ENCODE peak calls at places on chromosome 1, in ten cellular contexts. B, T, I, C, R, K, A, J, G and S are unnamed samples.

GRCh38 chr1:5798904-5799303 is 193.3 kb downstream of the NPHP4 start:
- DNase-seq in G (no peak), C (no peak), T (no peak), R (no peak), J (no peak), K (no peak), A (no peak), B (no peak), I (no peak), S (no peak)

GRCh38 chr1:71231751-71232150 is 150.9 kb upstream of the ZRANB2 start:
- DNase-seq in J (no peak), I (no peak), K (no peak), A (no peak), B (no peak), G (no peak), C (no peak), T (peak; percentile 1), R (no peak), S (no peak)

GRCh38 chr1:158120254-158120653 is 60.4 kb upstream of the CD1D start:
- DNase-seq in B (no peak), J (no peak), A (no peak), K (no peak), G (no peak), T (no peak), C (no peak), I (no peak), R (no peak), S (no peak)

GRCh38 chr1:198756470-198756869 is 117.6 kb downstream of the PTPRC start:
- DNase-seq in B (no peak), C (no peak), T (no peak), A (no peak), I (no peak), K (no peak), J (no peak), R (no peak), G (no peak), S (no peak)

GRCh38 chr1:46487818-46488218 is 1.8 kb upstream of the DMBX1 start:
- DNase-seq in R (no peak), C (no peak), K (no peak), I (no peak), A (no peak), G (no peak), B (no peak), J (no peak), T (no peak), S (no peak)

GRCh38 chr1:46210561-46210960 is 7.4 kb downstream of the LURAP1 start:
- DNase-seq in K (no peak), C (no peak), R (no peak), T (no peak), J (no peak), A (no peak), B (no peak), G (no peak), I (no peak), S (no peak)

GRCh38 chr1:67019600-67020136 is 34.3 kb downstream of the SLC35D1 start:
- DNase-seq in T (peak; percentile 99), B (no peak), G (no peak), J (no peak), R (no peak), A (no peak), C (no peak), I (no peak), K (no peak), S (peak; percentile 33)

GRCh38 chr1:67889940-67890567 is 56.8 kb upstream of the GNG12 start:
- DNase-seq in B (no peak), I (no peak), R (no peak), J (peak; percentile 15), C (no peak), K (no peak), G (no peak), T (peak; percentile 96), A (peak; percentile 64), S (no peak)

GRCh38 chr1:235018720-235019444 is 109.8 kb downstream of the TOMM20 start:
- DNase-seq in T (no peak), C (peak; percentile 60), A (no peak), B (no peak), G (no peak), K (no peak), R (no peak), I (no peak), J (no peak), S (no peak)

GRCh38 chr1:37633950-37634553 is 640 bp downstream of the RSPO1 start:
- DNase-seq in T (no peak), I (no peak), R (no peak), A (no peak), G (no peak), B (no peak), K (no peak), J (no peak), C (no peak), S (no peak)

GRCh38 chr1:40610156-40610555 is 55.3 kb downstream of the RIMS3 start:
- DNase-seq in K (no peak), R (no peak), T (no peak), J (no peak), G (no peak), C (no peak), I (no peak), B (no peak), A (no peak), S (peak; percentile 91)

GRCh38 chr1:89104147-89104546 is 21.8 kb downstream of the GBP2 start:
- DNase-seq in K (no peak), T (peak; percentile 6), J (no peak), A (no peak), R (no peak), B (no peak), G (no peak), I (no peak), C (no peak), S (no peak)

GRCh38 chr1:13725714-13726175 is 25.8 kb downstream of the PRDM2 start:
- DNase-seq in C (no peak), A (no peak), G (peak; percentile 54), B (no peak), J (no peak), I (no peak), K (peak; percentile 78), R (peak; percentile 24), T (peak; percentile 84), S (peak; percentile 52)

GRCh38 chr1:27643626-27644368 is 8.8 kb upstream of the FGR start:
- DNase-seq in R (no peak), T (peak; percentile 36), G (peak; percentile 60), K (peak; percentile 77), J (no peak), C (peak; percentile 64), A (peak; percentile 52), I (no peak), B (no peak), S (peak; percentile 52)

GRCh38 chr1:143735764-143736461 is 235.9 kb downstream of the FAM72C start:
- DNase-seq in K (no peak), B (no peak), T (no peak), R (no peak), J (no peak), A (no peak), I (no peak), C (peak; percentile 41), G (no peak), S (no peak)

DNA sequence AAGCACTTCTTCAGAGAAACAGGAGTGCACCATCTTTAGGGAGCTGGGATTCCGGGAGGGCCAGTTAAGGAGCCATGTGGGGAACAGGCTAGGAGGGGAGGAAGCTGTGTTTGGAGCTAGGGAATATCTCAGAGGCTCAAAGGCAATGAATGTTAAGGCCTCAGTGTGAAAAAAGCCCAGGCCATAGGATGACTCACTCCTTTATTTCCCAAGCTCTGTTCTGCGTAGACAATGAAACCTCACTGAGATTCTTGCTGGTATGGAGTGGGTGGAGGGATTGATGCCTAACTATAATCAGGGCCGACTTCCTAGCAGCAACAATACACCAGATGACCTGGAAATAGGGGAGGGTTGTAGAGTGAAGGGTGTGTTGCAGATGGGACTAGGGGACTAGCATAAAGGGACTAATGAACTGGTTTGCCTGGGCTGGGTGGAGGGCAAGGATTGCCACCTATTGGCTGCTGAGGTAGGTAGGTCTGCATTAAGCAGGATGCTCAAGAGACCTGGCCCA is 2.1 kb downstream of the GNAT2 start:
- DNase-seq in B (peak; percentile 88), I (no peak), J (no peak), K (peak; percentile 25), G (no peak), C (no peak), A (no peak), T (peak; percentile 97), R (no peak), S (no peak)
- H3K27ac ChIP-seq in B (peak overlapping the region; percentile 31), I (peak overlapping the region; percentile 39), J (no peak overlapping the region), K (no peak overlapping the region), G (no peak overlapping the region), C (peak overlapping the region; percentile 59), A (no peak overlapping the region), T (peak overlapping the region; percentile 49), R (no peak overlapping the region), S (no peak overlapping the region)

GRCh38 chr1:94852758-94853157 is 32.6 kb downstream of the SLC44A3 start:
- DNase-seq in K (no peak), I (no peak), A (no peak), C (no peak), G (no peak), T (no peak), B (no peak), R (no peak), J (no peak), S (no peak)
- TF ChIP-seq CTCF in K (peak; percentile 20), I (no peak), A (no peak), C (no peak), G (peak; percentile 38), T (peak; percentile 15), B (no peak), R (peak; percentile 4), J (no peak), S (no peak)

GRCh38 chr1:184467295-184467694 is 80.5 kb downstream of the C1orf21 start:
- DNase-seq in B (no peak), T (no peak), A (no peak), I (no peak), J (no peak), K (no peak), G (no peak), R (no peak), C (no peak), S (no peak)
- H3K4me3 ChIP-seq in B (no peak overlapping the region), T (no peak overlapping the region), A (no peak overlapping the region), I (no peak overlapping the region), J (no peak overlapping the region), K (no peak overlapping the region), G (no peak overlapping the region), R (no peak overlapping the region), C (no peak overlapping the region), S (no peak overlapping the region)

GRCh38 chr1:115251340-115251748 is 86.7 kb downstream of the NGF start:
- DNase-seq in G (no peak), B (no peak), R (no peak), J (no peak), K (no peak), I (no peak), C (no peak), T (peak; percentile 83), A (no peak), S (no peak)

GRCh38 chr1:115252585-115252984 is 85.5 kb downstream of the NGF start:
- DNase-seq in G (no peak), C (no peak), R (no peak), A (no peak), K (no peak), J (no peak), B (no peak), I (no peak), T (peak; percentile 20), S (no peak)

GRCh38 chr1:115255154-115255553 is 82.9 kb downstream of the NGF start:
- DNase-seq in R (no peak), T (peak; percentile 70), I (no peak), A (no peak), J (no peak), G (no peak), K (no peak), C (no peak), B (no peak), S (no peak)

GRCh38 chr1:115246526-115246925 is 91.5 kb downstream of the NGF start:
- DNase-seq in A (no peak), R (no peak), J (no peak), I (no peak), C (no peak), G (no peak), T (peak; percentile 45), K (no peak), B (no peak), S (no peak)

GRCh38 chr1:115251856-115252255 is 86.2 kb downstream of the NGF start:
- DNase-seq in I (no peak), B (no peak), R (no peak), J (no peak), T (peak; percentile 96), G (no peak), A (no peak), K (no peak), C (no peak), S (no peak)
- H3K27ac ChIP-seq in I (no peak overlapping the region), B (no peak overlapping the region), R (no peak overlapping the region), J (no peak overlapping the region), T (peak overlapping the region; percentile 64), G (no peak overlapping the region), A (no peak overlapping the region), K (no peak overlapping the region), C (no peak overlapping the region), S (no peak overlapping the region)